ENCODE peak calls at places on chromosomes 3 and 15, in six cellular contexts. G is activated CD4-positive, CD25-positive, alpha-beta regulatory T cell treated with anti-CD3 and anti-CD28 coated beads, Interleukin-2, amount 50 U/mL, for 72 hours; L is C1 segment of cervical spinal cord; K is COR-L47; I is brain microvascular endothelial cell; Q is lung microvascular endothelial cell. J is an unnamed sample.

GRCh38 chr3:116288480-116288879 is 156.8 kb downstream of the LSAMP start:
- DNase-seq in G (no peak), L (no peak), K (no peak), Q (no peak), I (no peak), J (no peak)

GRCh38 chr15:70269991-70270751 is 172.5 kb upstream of the TLE3 start:
- DNase-seq in K (no peak), L (no peak), Q (peak), I (peak), G (no peak), J (no peak)

GRCh38 chr15:99114511-99115299 is 9.8 kb downstream of the SYNM start:
- DNase-seq in I (no peak), G (no peak), K (no peak), L (no peak), Q (no peak), J (no peak)

GRCh38 chr3:55405436-55405835 is 81.7 kb downstream of the WNT5A start:
- DNase-seq in G (no peak), I (no peak), Q (no peak), K (no peak), L (no peak), J (no peak)

GRCh38 chr15:68580026-68580882 is 1.5 kb downstream of the CORO2B start:
- DNase-seq in L (peak), Q (no peak), I (no peak), K (no peak), G (no peak), J (no peak)

GRCh38 chr3:37251993-37252392 is 77.6 kb upstream of the LRRFIP2 start:
- DNase-seq in L (no peak), G (no peak), Q (no peak), I (no peak), K (no peak), J (no peak)

GRCh38 chr15:33026614-33027013 is 167.9 kb downstream of the FMN1 start:
- DNase-seq in L (no peak), G (no peak), Q (no peak), I (no peak), K (no peak), J (no peak)

GRCh38 chr15:68616397-68616796 is 37.6 kb downstream of the CORO2B start:
- DNase-seq in K (no peak), Q (no peak), I (peak), L (peak), G (no peak), J (no peak)

GRCh38 chr3:160851629-160852210 is 95.7 kb downstream of the PPM1L start:
- DNase-seq in Q (peak), G (no peak), K (no peak), I (no peak), L (no peak), J (no peak)

GRCh38 chr15:25803036-25803435 is 60.1 kb downstream of the ATP10A start:
- DNase-seq in Q (no peak), G (no peak), K (no peak), I (no peak), L (no peak), J (no peak)

GRCh38 chr3:159604151-159604581 is 384.5 kb upstream of the IL12A start:
- DNase-seq in Q (peak), K (no peak), L (no peak), G (no peak), I (peak), J (no peak)

GRCh38 chr3:32872487-32873382 is 54.9 kb downstream of the TRIM71 start:
- DNase-seq in G (no peak), L (peak), I (no peak), Q (no peak), K (no peak), J (no peak)

GRCh38 chr15:59595434-59595915 is 16.1 kb upstream of the GCNT3 start:
- DNase-seq in G (no peak), L (no peak), I (no peak), K (no peak), Q (no peak), J (no peak)

GRCh38 chr3:15339786-15340215 is 7.4 kb upstream of the SH3BP5 start:
- DNase-seq in G (no peak), L (no peak), K (no peak), I (peak), Q (peak), J (no peak)